ENCODE peak calls at places on chromosomes 3 and 15, in nine cellular contexts. P, Q, U, X, F, R, M, D and Y are unnamed samples. For H3K27me3, the result is how much of the 10 kb centered on the place peaks cover.

GRCh38 chr3:120473896-120474675 is 23.3 kb upstream of the FSTL1 start:
- DNase-seq in U (no peak), X (no peak), F (no peak), D (no peak), R (no peak), P (no peak), Q (no peak), M (no peak), Y (no peak)

GRCh38 chr3:186173202-186173815 is 64.4 kb upstream of the ETV5 start:
- DNase-seq in Q (no peak), U (no peak), X (no peak), R (no peak), D (peak), M (no peak), P (no peak), F (no peak), Y (no peak)

GRCh38 chr3:189142527-189142926 is 29.2 kb upstream of the TPRG1 start:
- DNase-seq in M (no peak), D (no peak), U (no peak), F (no peak), X (no peak), R (no peak), Q (no peak), P (no peak), Y (no peak)

GRCh38 chr15:62775932-62776331 is 266.6 kb upstream of the TPM1 start:
- DNase-seq in R (no peak), P (no peak), U (no peak), M (no peak), X (no peak), Q (no peak), F (no peak), D (peak), Y (no peak)

GRCh38 chr3:72446406-72447058 is 401.7 kb downstream of the SHQ1 start:
- DNase-seq in U (no peak), Q (no peak), D (peak), M (no peak), R (no peak), X (no peak), P (no peak), F (no peak), Y (no peak)

GRCh38 chr3:195570344-195570743 is 13.4 kb downstream of the APOD start:
- DNase-seq in M (no peak), P (no peak), F (no peak), X (no peak), D (no peak), R (no peak), Q (no peak), U (no peak), Y (no peak)

GRCh38 chr3:15952543-15953175 is 154.9 kb upstream of the ANKRD28 start:
- DNase-seq in P (no peak), F (no peak), U (peak), D (no peak), M (no peak), R (no peak), X (no peak), Q (no peak), Y (no peak)

GRCh38 chr3:171829841-171830559 is 13.1 kb upstream of the TMEM212 start:
- DNase-seq in P (no peak), R (peak), F (no peak), M (peak), D (peak), Q (peak), U (peak), X (peak), Y (peak)

GRCh38 chr15:70056091-70056680 is 41.5 kb downstream of the TLE3 start:
- DNase-seq in D (no peak), P (no peak), X (peak), M (no peak), F (no peak), U (no peak), R (no peak), Q (no peak), Y (no peak)

GRCh38 chr15:89448825-89449224 is 47.6 kb downstream of the RHCG start:
- DNase-seq in M (no peak), Q (no peak), X (no peak), P (no peak), D (no peak), F (no peak), R (no peak), U (no peak), Y (no peak)

GRCh38 chr3:64945171-64945684 is 257.4 kb upstream of the ADAMTS9 start:
- DNase-seq in X (peak), F (no peak), U (no peak), D (peak), P (no peak), Q (no peak), M (peak), R (no peak), Y (peak)

GRCh38 chr15:36177590-36178281 is 401.7 kb upstream of the CDIN1 start:
- DNase-seq in P (no peak), M (peak), F (peak), U (no peak), Q (no peak), X (no peak), D (no peak), R (no peak), Y (no peak)

GRCh38 chr3:49661281-49661680 is 12.9 kb upstream of the APEH start:
- DNase-seq in M (no peak), D (no peak), P (no peak), X (no peak), U (no peak), F (no peak), Q (no peak), R (no peak), Y (no peak)

GRCh38 chr15:35618260-35619188 is 72.6 kb upstream of the DPH6 start:
- DNase-seq in P (no peak), D (no peak), R (no peak), Q (no peak), X (no peak), U (no peak), M (no peak), F (no peak), Y (no peak)

GRCh38 chr3:119582178-119582577 is 2.9 kb downstream of the ADPRH start:
- DNase-seq in X (no peak), F (no peak), P (no peak), U (no peak), M (no peak), R (no peak), Q (no peak), D (no peak), Y (no peak)

GRCh38 chr15:62472616-62473299 is 307.7 kb upstream of the C2CD4B start:
- DNase-seq in U (peak), Q (peak), F (no peak), P (no peak), X (no peak), R (peak), M (no peak), D (no peak), Y (peak)

GRCh38 chr3:197462808-197463207 is 93.0 kb downstream of the BDH1 start:
- DNase-seq in Q (no peak), D (no peak), R (no peak), M (no peak), F (no peak), X (no peak), U (no peak), P (no peak), Y (no peak)

GRCh38 chr15:26866298-26867198 is at the start of gene GABRA5:
- DNase-seq in Q (no peak), U (no peak), P (no peak), R (no peak), X (no peak), M (peak), F (no peak), D (peak), Y (no peak)

GRCh38 chr3:112489674-112490479 is 9.4 kb downstream of the BTLA start:
- DNase-seq in Q (no peak), D (no peak), F (no peak), M (no peak), R (no peak), P (no peak), X (no peak), U (no peak), Y (no peak)
- H3K27me3 ChIP-seq in Q (under half), D (under half), F (under half), M (under half), R (under half), P (under half), X (under half), U (under half), Y (under half)

GRCh38 chr15:101068523-101068960 is 149.4 kb downstream of the LRRK1 start:
- DNase-seq in M (no peak), U (no peak), X (no peak), F (no peak), D (no peak), P (no peak), R (no peak), Q (no peak), Y (no peak)
- H3K4me3 ChIP-seq in M (no peak), U (peak), X (no peak), F (no peak), D (no peak), P (no peak), R (no peak), Q (no peak), Y (no peak)

GRCh38 chr3:194142156-194142910 is 6.4 kb downstream of the HES1 start:
- DNase-seq in F (no peak), X (peak), U (no peak), D (no peak), Q (peak), R (peak), M (peak), P (no peak), Y (peak)

GRCh38 chr3:194140520-194141414 is 4.8 kb downstream of the HES1 start:
- DNase-seq in X (peak), P (no peak), Q (peak), U (peak), F (no peak), R (peak), M (peak), D (peak), Y (peak)

GRCh38 chr3:194139977-194140351 is 4.0 kb downstream of the HES1 start:
- DNase-seq in R (no peak), P (no peak), U (no peak), M (no peak), D (no peak), F (no peak), X (no peak), Q (no peak), Y (no peak)

GRCh38 chr3:194139085-194139976 is 3.4 kb downstream of the HES1 start:
- DNase-seq in R (peak), P (no peak), U (peak), D (peak), M (peak), Q (no peak), F (peak), X (peak), Y (peak)

DNA sequence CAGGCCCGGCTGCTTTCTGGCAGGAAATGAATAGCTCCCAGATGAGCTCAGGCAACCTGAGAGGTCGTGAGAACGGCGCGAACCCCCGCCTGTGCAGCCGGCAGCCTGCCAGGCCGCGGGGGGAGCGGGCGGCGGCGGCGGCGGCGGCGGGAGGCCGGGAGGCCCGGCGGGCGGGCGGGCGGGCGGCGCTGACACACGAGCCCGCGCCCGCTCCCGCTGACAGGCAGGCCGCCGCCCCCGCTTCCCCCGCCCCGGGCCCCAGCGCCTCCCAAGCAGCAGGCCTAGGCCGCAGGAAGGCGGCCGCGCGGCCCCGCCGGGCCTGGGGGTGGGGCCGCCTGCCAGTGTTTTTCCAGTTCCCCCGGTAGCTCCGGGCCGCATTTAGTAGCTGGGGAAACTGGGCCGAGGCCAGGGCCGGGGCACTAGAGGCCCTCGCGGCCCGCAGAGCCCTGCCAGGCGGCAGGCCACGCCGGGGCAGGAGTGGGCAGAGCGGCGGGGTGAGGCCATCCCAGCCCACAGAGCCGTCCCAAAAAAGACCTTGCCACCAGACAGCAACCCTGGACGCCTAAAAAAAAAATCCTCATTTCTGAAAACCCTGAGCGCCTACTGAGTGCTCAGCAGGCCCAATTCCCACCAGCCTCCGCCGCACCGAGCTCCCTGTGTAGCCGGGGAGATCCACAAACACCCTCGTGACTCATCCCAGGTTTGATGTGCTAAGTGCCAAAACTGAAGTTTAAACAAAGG is 5.6 kb downstream of the HES1 start:
- DNase-seq in Q (peak), X (peak), U (peak), P (peak), R (peak), F (no peak), M (peak), D (peak), Y (peak)
- TF ChIP-seq CTCF in Q (no peak), X (no peak), U (peak), P (no peak), R (peak), F (no peak), M (peak), D (no peak), Y (no peak)

GRCh38 chr3:33947272-33948195 is 149.1 kb downstream of the PDCD6IP start:
- DNase-seq in R (no peak), D (no peak), Q (no peak), M (no peak), U (no peak), F (no peak), X (no peak), P (no peak), Y (no peak)

GRCh38 chr3:33943277-33943676 is 144.8 kb downstream of the PDCD6IP start:
- DNase-seq in X (no peak), P (no peak), R (no peak), F (no peak), D (no peak), U (no peak), Q (no peak), M (no peak), Y (no peak)

GRCh38 chr3:33954956-33955355 is 156.5 kb downstream of the PDCD6IP start:
- DNase-seq in P (no peak), R (no peak), F (no peak), M (no peak), U (peak), D (peak), X (no peak), Q (no peak), Y (peak)

DNA sequence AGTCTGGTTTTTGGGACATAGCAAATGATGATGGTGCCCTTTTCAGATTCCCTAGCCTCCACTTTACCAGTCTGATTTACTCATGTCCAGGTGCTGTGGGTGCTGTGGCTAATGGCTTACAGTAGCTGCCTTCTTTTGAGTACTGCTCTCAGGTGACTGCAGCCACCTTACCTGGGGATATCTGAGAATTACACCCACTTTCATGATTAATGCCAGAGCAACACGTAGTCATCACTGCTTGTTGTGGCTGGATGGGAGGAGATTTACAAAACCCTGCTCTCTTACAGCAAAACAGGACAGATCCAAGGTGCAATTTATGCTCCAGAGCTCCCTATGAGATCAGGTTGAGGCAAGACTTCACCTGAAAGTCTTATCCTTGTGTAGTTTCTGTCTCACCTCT is 150.6 kb downstream of the PDCD6IP start:
- DNase-seq in Q (no peak), D (no peak), F (no peak), P (no peak), X (no peak), R (no peak), M (no peak), U (no peak), Y (no peak)
- H3K27me3 ChIP-seq in Q (under half), D (under half), F (under half), P (under half), X (under half), R (under half), M (under half), U (under half), Y (under half)

GRCh38 chr3:127408022-127408683 is 120.3 kb upstream of the PRR20G start:
- DNase-seq in Q (peak), R (peak), D (peak), M (no peak), X (no peak), F (no peak), P (no peak), U (no peak), Y (no peak)
- H3K4me3 ChIP-seq in Q (no peak), R (no peak), D (no peak), M (no peak), X (no peak), F (no peak), P (no peak), U (no peak), Y (no peak)